ENCODE peak calls at places on chromosome 15, in four cellular contexts. X is A549; K is heart right ventricle; V is CD4-positive, alpha-beta memory T cell. Y is an unnamed sample.

GRCh38 chr15:23564798-23565394 is 578 bp upstream of the MKRN3 start:
- DNase-seq in X (no peak), V (no peak), K (no peak), Y (no peak)

GRCh38 chr15:38035701-38036100 is 101.3 kb downstream of the TMCO5A start:
- DNase-seq in K (no peak), V (no peak), X (no peak), Y (no peak)

GRCh38 chr15:88400069-88400468 is 67.1 kb downstream of the MRPL46 start:
- DNase-seq in X (no peak), V (no peak), K (no peak), Y (no peak)

GRCh38 chr15:71807691-71808091 is 2.7 kb upstream of the NR2E3 start:
- DNase-seq in K (no peak), X (no peak), V (no peak), Y (no peak)

GRCh38 chr15:75836953-75837321 is 6.3 kb upstream of the UBE2Q2 start:
- DNase-seq in K (no peak), X (peak; percentile 36), V (peak; percentile 37), Y (peak; percentile 10)

GRCh38 chr15:40065166-40065565 is 26.2 kb upstream of the SRP14 start:
- DNase-seq in V (no peak), K (no peak), X (no peak), Y (no peak)

GRCh38 chr15:88909956-88910831 is 3.0 kb downstream of the MFGE8 start:
- DNase-seq in K (peak; percentile 29), V (no peak), X (no peak), Y (no peak)

GRCh38 chr15:29842290-29842689 is 20.0 kb upstream of the TJP1 start:
- DNase-seq in X (no peak), V (no peak), K (no peak), Y (no peak)

GRCh38 chr15:76223521-76223920 is 87.7 kb downstream of the ETFA start:
- DNase-seq in X (no peak), V (no peak), K (no peak), Y (no peak)

GRCh38 chr15:47620960-47621681 is 96.2 kb upstream of the SEMA6D start:
- DNase-seq in V (no peak), K (no peak), X (no peak), Y (no peak)

GRCh38 chr15:44308415-44308814 is 19.9 kb downstream of the GOLM2 start:
- DNase-seq in K (no peak), X (no peak), V (no peak), Y (no peak)

GRCh38 chr15:23686466-23687142 is 501 bp downstream of the NDN start:
- DNase-seq in K (peak; percentile 10), X (no peak), V (no peak), Y (no peak)

GRCh38 chr15:79644091-79644490 is 212.0 kb downstream of the MINAR1 start:
- DNase-seq in X (peak; percentile 57), V (no peak), K (no peak), Y (peak; percentile 58)

GRCh38 chr15:53307952-53308624 is 451.4 kb downstream of the WDR72 start:
- DNase-seq in X (peak; percentile 72), V (no peak), K (no peak), Y (no peak)

GRCh38 chr15:66072616-66073361 is 180.8 kb downstream of the MEGF11 start:
- DNase-seq in K (no peak), V (no peak), X (no peak), Y (no peak)

GRCh38 chr15:67127925-67128324 is 62.5 kb downstream of the SMAD3 start:
- DNase-seq in K (no peak), X (peak; percentile 91), V (no peak), Y (peak; percentile 92)

GRCh38 chr15:68384451-68385239 is 47.3 kb downstream of the ITGA11 start:
- DNase-seq in V (no peak), X (peak; percentile 69), K (no peak), Y (peak; percentile 81)

GRCh38 chr15:51869074-51869425 is 39.6 kb downstream of the TMOD3 start:
- DNase-seq in X (peak; percentile 95), K (no peak), V (no peak), Y (peak; percentile 61)

GRCh38 chr15:87033056-87033455 is 953.4 kb downstream of the AGBL1 start:
- DNase-seq in X (peak; percentile 13), V (no peak), K (no peak), Y (no peak)

GRCh38 chr15:35665855-35666536 is 120.0 kb upstream of the DPH6 start:
- DNase-seq in V (no peak), K (peak; percentile 32), X (no peak), Y (no peak)

GRCh38 chr15:27854601-27855000 is 244.5 kb downstream of the OCA2 start:
- DNase-seq in V (no peak), X (no peak), K (no peak), Y (no peak)

GRCh38 chr15:73940061-73940981 is 14.1 kb downstream of the LOXL1 start:
- DNase-seq in K (no peak), V (no peak), X (no peak), Y (no peak)

GRCh38 chr15:45521596-45522167 is 873 bp downstream of the SLC30A4 start:
- DNase-seq in X (peak; percentile 6), K (no peak), V (peak; percentile 15), Y (no peak)

DNA sequence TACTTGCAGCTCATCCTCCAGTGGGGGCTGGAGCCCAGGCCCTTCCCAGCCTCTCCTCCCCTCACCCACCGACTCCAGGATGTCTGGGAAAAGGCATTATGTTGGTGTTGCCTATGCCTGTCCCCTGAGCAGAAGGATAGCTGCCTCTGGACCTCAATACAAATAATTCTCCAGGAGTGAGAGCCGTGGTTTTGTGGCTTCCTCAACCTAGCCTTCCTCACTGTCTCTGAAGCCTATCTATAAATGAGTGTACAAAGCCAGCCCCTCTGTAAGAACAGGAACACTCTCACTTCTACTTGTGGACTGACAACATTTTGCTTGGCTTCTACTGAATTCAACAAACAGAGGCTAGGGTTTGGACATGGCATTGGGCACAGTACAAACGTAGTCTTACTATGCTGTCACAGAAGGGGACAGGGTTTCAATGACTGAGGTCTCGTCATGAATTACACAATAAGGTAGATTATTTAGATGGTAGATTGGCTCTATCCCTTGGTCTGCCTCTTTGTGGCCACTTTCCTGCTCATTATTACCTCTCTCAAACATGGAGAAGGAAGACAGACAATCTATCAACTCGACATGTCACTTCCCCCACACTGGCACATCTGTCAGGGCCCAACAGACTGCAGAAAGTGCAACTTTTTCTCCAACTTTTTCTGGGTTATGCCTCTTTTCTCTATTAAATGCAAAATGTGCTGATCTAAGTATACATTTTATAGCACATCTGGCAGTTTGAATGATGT is 82.8 kb upstream of the MEX3B start:
- DNase-seq in V (no peak), K (no peak), X (no peak), Y (no peak)
- H3K27ac ChIP-seq in V (no peak overlapping the region), K (no peak overlapping the region), X (no peak overlapping the region), Y (peak overlapping the region; percentile 60)

DNA sequence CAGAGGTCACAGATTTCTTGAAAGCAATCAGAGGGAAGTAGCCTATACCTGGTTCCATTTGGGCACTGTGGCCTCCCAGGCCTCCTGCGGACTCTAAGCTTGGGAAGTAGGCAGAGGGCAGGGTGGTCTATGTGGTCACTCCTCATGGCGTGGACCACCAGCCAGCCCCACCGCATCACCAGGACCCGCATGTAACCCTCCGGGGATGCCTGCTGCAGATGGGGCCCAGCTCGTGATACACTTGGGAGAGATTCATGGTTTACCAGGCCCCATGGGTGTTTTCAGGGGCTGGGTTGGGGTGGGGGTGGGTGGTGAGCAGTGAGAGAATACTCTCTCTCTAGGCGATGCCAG is 123.7 kb downstream of the ASB7 start:
- DNase-seq in X (no peak), K (no peak), V (no peak), Y (peak; percentile 32)
- H3K4me1 ChIP-seq in X (peaks cover 34% of the 10 kb centered on the region), K (no peaks in the 10 kb centered on the region), V (no peaks in the 10 kb centered on the region), Y (peaks cover 64% of the 10 kb centered on the region)

DNA sequence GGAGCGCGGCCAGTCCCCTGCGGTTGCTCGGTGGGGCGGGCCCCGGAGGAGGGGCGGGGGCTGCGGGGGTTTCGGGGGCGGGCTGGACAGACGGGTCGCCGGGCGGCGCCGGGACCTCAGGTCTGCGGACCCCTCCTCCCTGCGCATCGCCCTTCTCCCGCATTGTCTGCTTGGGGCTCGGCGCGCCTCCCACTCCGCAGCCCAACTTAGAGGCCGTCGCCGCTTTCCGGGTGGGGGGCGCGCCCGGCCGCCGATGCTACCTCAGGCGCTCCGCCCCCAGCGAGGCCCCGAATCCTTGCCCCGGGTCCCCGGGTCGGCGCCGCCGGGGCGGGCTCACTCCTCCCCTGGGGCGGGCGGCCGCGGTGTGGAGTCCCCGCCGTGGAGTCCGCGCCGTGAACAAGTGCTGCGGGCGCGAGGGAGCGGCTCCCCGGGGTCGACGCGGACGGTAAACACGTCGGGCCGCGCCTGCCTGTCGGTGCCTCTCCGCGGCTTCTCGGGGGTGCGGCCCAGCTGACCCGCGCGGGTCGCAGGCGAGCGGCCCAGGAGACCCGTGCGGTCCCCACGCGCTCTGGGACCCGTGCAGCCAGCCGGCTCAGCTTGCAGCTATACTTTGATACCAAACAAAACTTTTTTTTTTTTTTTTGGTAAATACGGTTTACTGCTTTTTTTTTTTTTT is 595 bp downstream of the AKAP13 start:
- DNase-seq in X (no peak), V (peak; percentile 71), K (peak; percentile 62), Y (peak; percentile 71)
- H3K27ac ChIP-seq in X (peak overlapping the region; percentile 90), V (peak overlapping the region; percentile 68), K (peak overlapping the region; percentile 94), Y (peak overlapping the region; percentile 77)

DNA sequence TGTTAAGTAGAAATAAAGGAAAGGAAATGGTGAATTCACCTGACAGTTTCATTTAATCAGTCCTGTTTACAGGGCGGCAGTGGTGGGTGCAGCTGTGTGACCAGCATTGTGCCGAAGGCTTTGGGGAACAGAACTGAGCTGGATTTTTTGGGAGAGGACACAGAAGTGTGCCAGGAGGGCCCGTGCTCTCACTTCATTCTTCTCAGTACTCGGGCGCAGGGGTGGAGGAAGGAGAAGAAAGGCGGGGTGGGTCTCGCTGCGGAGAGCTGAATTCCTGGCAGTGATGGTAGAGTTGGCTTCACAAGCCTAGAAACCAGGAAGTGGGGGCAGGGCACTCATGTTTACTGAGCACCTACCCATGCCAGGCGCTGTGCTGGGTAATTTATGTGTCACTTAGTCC is 64.6 kb downstream of the CRTC3 start:
- DNase-seq in X (peak; percentile 72), V (peak; percentile 77), K (peak; percentile 48), Y (no peak)
- H3K4me1 ChIP-seq in X (peaks cover 54% of the 10 kb centered on the region), V (peaks cover 74% of the 10 kb centered on the region), K (peaks cover 46% of the 10 kb centered on the region), Y (no peaks in the 10 kb centered on the region)

DNA sequence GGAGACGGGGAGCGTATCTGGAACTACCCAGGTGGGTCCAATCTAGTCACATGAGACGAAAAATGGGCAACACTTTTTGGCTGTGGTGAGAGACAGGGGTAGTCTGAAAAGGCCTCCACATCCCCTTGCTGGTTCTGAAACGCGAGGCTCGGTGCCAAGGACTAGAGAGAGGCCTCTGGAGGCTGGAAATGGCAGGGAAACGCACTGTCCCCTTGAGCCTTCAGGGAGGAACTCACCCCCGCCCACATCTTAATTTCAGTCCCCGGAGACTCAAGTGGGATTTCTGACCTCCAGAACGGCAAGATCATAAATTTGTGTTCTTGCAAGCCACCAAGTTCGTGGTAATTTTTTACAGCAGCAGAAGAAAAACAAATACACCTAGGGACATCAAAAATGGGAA is 185.5 kb downstream of the ARRDC4 start:
- DNase-seq in K (no peak), V (no peak), X (no peak), Y (no peak)
- H3K27ac ChIP-seq in K (no peak overlapping the region), V (no peak overlapping the region), X (no peak overlapping the region), Y (no peak overlapping the region)